ENCODE peak calls at places on chromosomes 2 and 18, in ten cellular contexts. P is G401, W is M059J, L is GM19239, H is left ventricle myocardium superior, Z is endothelial cell of umbilical vein, N is iris pigment epithelial cell, Y is smooth muscle cell of the brain vasculature, U is mucosa of descending colon, R is EH. G is an unnamed sample.
A peak's percentile ranks its signal among the peaks of the same experiment; 100 is the strongest.

GRCh38 chr2:134207589-134208209 is 46.2 kb upstream of the MGAT5 start:
- DNase-seq in P (peak; percentile 37), W (peak; percentile 40), L (no peak), H (peak; percentile 64), Z (peak; percentile 69), N (peak; percentile 57), Y (no peak), U (peak; percentile 83), R (peak; percentile 58), G (peak; percentile 43)

GRCh38 chr2:25251461-25252273 is 83.3 kb upstream of the POMC start:
- DNase-seq in P (no peak), W (peak; percentile 39), L (peak; percentile 83), H (peak; percentile 78), Z (peak; percentile 64), N (peak; percentile 29), Y (no peak), U (peak; percentile 78), R (peak; percentile 46), G (peak; percentile 35)

GRCh38 chr2:69567157-69567908 is 76.2 kb downstream of the AAK1 start:
- DNase-seq in P (peak; percentile 35), W (peak; percentile 31), L (no peak), H (no peak), Z (no peak), N (peak; percentile 55), Y (no peak), U (no peak), R (peak; percentile 96), G (no peak)

GRCh38 chr2:224260605-224261004 is 141.3 kb downstream of the FAM124B start:
- DNase-seq in P (peak; percentile 16), W (no peak), L (no peak), H (no peak), Z (no peak), N (peak; percentile 12), Y (no peak), U (no peak), R (peak; percentile 41), G (no peak)

GRCh38 chr2:234852035-234852434 is 99.8 kb upstream of the SH3BP4 start:
- DNase-seq in P (no peak), W (no peak), L (no peak), H (no peak), Z (no peak), N (no peak), Y (no peak), U (no peak), R (no peak), G (no peak)

GRCh38 chr2:222336442-222336841 is 37.6 kb upstream of the PAX3 start:
- DNase-seq in P (no peak), W (no peak), L (no peak), H (no peak), Z (no peak), N (no peak), Y (no peak), U (no peak), R (no peak), G (no peak)

GRCh38 chr2:121634354-121635307 is 14.6 kb downstream of the CLASP1 start:
- DNase-seq in P (no peak), W (peak; percentile 96), L (no peak), H (no peak), Z (peak; percentile 39), N (peak; percentile 23), Y (no peak), U (no peak), R (peak; percentile 87), G (no peak)

GRCh38 chr2:29615183-29615582 is 306.2 kb downstream of the ALK start:
- DNase-seq in P (no peak), W (no peak), L (no peak), H (no peak), Z (no peak), N (no peak), Y (no peak), U (no peak), R (no peak), G (no peak)

GRCh38 chr2:233848276-233848675 is 6.1 kb downstream of the HJURP start:
- DNase-seq in P (no peak), W (no peak), L (no peak), H (no peak), Z (no peak), N (no peak), Y (no peak), U (no peak), R (no peak), G (no peak)

GRCh38 chr2:130834923-130835765 is 1.6 kb upstream of the ARHGEF4 start:
- DNase-seq in P (no peak), W (no peak), L (no peak), H (no peak), Z (no peak), N (no peak), Y (no peak), U (no peak), R (no peak), G (no peak)

GRCh38 chr2:74867841-74868658 is 34.1 kb downstream of the HK2 start:
- DNase-seq in P (no peak), W (peak; percentile 97), L (no peak), H (no peak), Z (no peak), N (peak; percentile 85), Y (peak; percentile 88), U (no peak), R (peak; percentile 98), G (no peak)

GRCh38 chr2:64203131-64204005 is 59.1 kb upstream of the PELI1 start:
- DNase-seq in P (no peak), W (peak; percentile 69), L (no peak), H (no peak), Z (no peak), N (peak; percentile 73), Y (no peak), U (no peak), R (peak; percentile 57), G (no peak)

GRCh38 chr2:37421686-37422085 is 77.3 kb downstream of the QPCT start:
- DNase-seq in P (no peak), W (no peak), L (no peak), H (no peak), Z (no peak), N (peak; percentile 15), Y (no peak), U (no peak), R (peak; percentile 6), G (no peak)

GRCh38 chr18:25168011-25168410 is 184.0 kb downstream of the ZNF521 start:
- DNase-seq in P (peak; percentile 98), W (no peak), L (no peak), H (no peak), Z (no peak), N (no peak), Y (no peak), U (no peak), R (no peak), G (no peak)

GRCh38 chr2:134927195-134927594 is 8.6 kb downstream of the CCNT2 start:
- DNase-seq in P (no peak), W (peak; percentile 50), L (no peak), H (no peak), Z (no peak), N (peak; percentile 79), Y (no peak), U (no peak), R (peak; percentile 48), G (no peak)

GRCh38 chr2:100274076-100274475 is 48.2 kb downstream of the LONRF2 start:
- DNase-seq in P (no peak), W (no peak), L (no peak), H (no peak), Z (no peak), N (no peak), Y (no peak), U (no peak), R (no peak), G (no peak)

GRCh38 chr2:123808243-123808642 is 216.8 kb upstream of the CNTNAP5 start:
- DNase-seq in P (no peak), W (no peak), L (no peak), H (no peak), Z (no peak), N (no peak), Y (no peak), U (no peak), R (no peak), G (no peak)

GRCh38 chr2:26704441-26704977 is 12.0 kb downstream of the KCNK3 start:
- DNase-seq in P (no peak), W (peak; percentile 93), L (no peak), H (no peak), Z (no peak), N (peak; percentile 36), Y (no peak), U (no peak), R (peak; percentile 95), G (no peak)

GRCh38 chr2:174180165-174180724 is 68.1 kb downstream of the OLA1 start:
- DNase-seq in P (peak; percentile 11), W (peak; percentile 19), L (no peak), H (no peak), Z (peak; percentile 37), N (peak; percentile 21), Y (no peak), U (no peak), R (peak; percentile 20), G (no peak)

GRCh38 chr2:24471662-24472061 is 19.4 kb upstream of the NCOA1 start:
- DNase-seq in P (no peak), W (no peak), L (no peak), H (no peak), Z (no peak), N (no peak), Y (no peak), U (no peak), R (no peak), G (no peak)

GRCh38 chr2:82139979-82140611 is 1835.5 kb upstream of the LRRTM1 start:
- DNase-seq in P (no peak), W (no peak), L (no peak), H (no peak), Z (no peak), N (no peak), Y (no peak), U (no peak), R (no peak), G (peak; percentile 25)

GRCh38 chr18:79899609-79900435 is 51.6 kb downstream of the SLC66A2 start:
- DNase-seq in P (no peak), W (no peak), L (no peak), H (no peak), Z (no peak), N (no peak), Y (no peak), U (no peak), R (no peak), G (peak; percentile 6)

GRCh38 chr18:73563345-73563744 is 584.3 kb downstream of the FBXO15 start:
- DNase-seq in P (no peak), W (peak; percentile 57), L (no peak), H (no peak), Z (no peak), N (peak; percentile 39), Y (peak; percentile 17), U (no peak), R (peak; percentile 78), G (no peak)

GRCh38 chr2:128178650-128179460 is 87.9 kb downstream of the UGGT1 start:
- DNase-seq in P (peak; percentile 53), W (peak; percentile 42), L (no peak), H (peak; percentile 59), Z (peak; percentile 74), N (peak; percentile 88), Y (no peak), U (peak; percentile 70), R (peak; percentile 77), G (peak; percentile 60)

GRCh38 chr2:121075006-121075545 is 209.9 kb downstream of the TFCP2L1 start:
- DNase-seq in P (peak; percentile 68), W (peak; percentile 94), L (no peak), H (no peak), Z (peak; percentile 74), N (peak; percentile 95), Y (peak; percentile 39), U (no peak), R (peak; percentile 97), G (no peak)

GRCh38 chr18:49161627-49162026 is 210.9 kb upstream of the SMAD7 start:
- DNase-seq in P (no peak), W (peak; percentile 57), L (peak; percentile 21), H (no peak), Z (no peak), N (peak; percentile 91), Y (no peak), U (no peak), R (peak; percentile 79), G (no peak)

GRCh38 chr18:25704096-25704870 is 352.3 kb upstream of the ZNF521 start:
- DNase-seq in P (no peak), W (peak; percentile 23), L (no peak), H (no peak), Z (no peak), N (no peak), Y (no peak), U (no peak), R (no peak), G (no peak)

GRCh38 chr2:121898483-121898882 is 143.0 kb downstream of the TSN start:
- DNase-seq in P (no peak), W (peak; percentile 24), L (no peak), H (no peak), Z (peak; percentile 41), N (peak; percentile 49), Y (no peak), U (no peak), R (peak; percentile 67), G (no peak)

G was measured in mucosa of gallbladder.